ENCODE peak calls at places on chromosome 22, in eight cellular contexts. N is transverse colon, X is right lobe of liver, J is ovary, E is IMR-90, G is uterus, M is HCT116, B is body of pancreas. Y is an unnamed sample.

GRCh38 chr22:50173983-50174355 is 3.4 kb downstream of the PANX2 start:
- DNase-seq in N (no peak), X (peak; percentile 38), J (no peak), E (no peak), G (no peak), M (no peak), B (no peak), Y (no peak)

GRCh38 chr22:49182416-49182815 is 645.3 kb downstream of the BRD1 start:
- DNase-seq in N (no peak), X (no peak), J (no peak), E (no peak), G (no peak), M (no peak), B (no peak), Y (no peak)

GRCh38 chr22:45496451-45496941 is 6.2 kb upstream of the FBLN1 start:
- DNase-seq in N (no peak), X (no peak), J (peak; percentile 45), E (no peak), G (peak; percentile 64), M (no peak), B (no peak), Y (no peak)

GRCh38 chr22:17828502-17829080 is 54.3 kb upstream of the BID start:
- DNase-seq in N (no peak), X (no peak), J (no peak), E (no peak), G (no peak), M (no peak), B (no peak), Y (no peak)

GRCh38 chr22:34841911-34842310 is 224.0 kb upstream of the ISX start:
- DNase-seq in N (no peak), X (no peak), J (no peak), E (no peak), G (no peak), M (no peak), B (no peak), Y (no peak)

GRCh38 chr22:17171016-17171312 is 11.9 kb upstream of the HDHD5 start:
- DNase-seq in N (no peak), X (no peak), J (no peak), E (no peak), G (no peak), M (no peak), B (no peak), Y (no peak)

GRCh38 chr22:45302751-45303150 is 7.0 kb upstream of the FAM118A start:
- DNase-seq in N (no peak), X (no peak), J (no peak), E (no peak), G (no peak), M (no peak), B (no peak), Y (no peak)

GRCh38 chr22:50548046-50548912 is 2.6 kb downstream of the KLHDC7B start:
- DNase-seq in N (peak; percentile 50), X (peak; percentile 71), J (no peak), E (no peak), G (no peak), M (no peak), B (peak; percentile 49), Y (no peak)

GRCh38 chr22:44999687-45000086 is 10.1 kb downstream of the PHF21B start:
- DNase-seq in N (no peak), X (no peak), J (no peak), E (no peak), G (no peak), M (no peak), B (no peak), Y (no peak)

GRCh38 chr22:49720279-49720959 is 107.3 kb downstream of the BRD1 start:
- DNase-seq in N (no peak), X (no peak), J (no peak), E (no peak), G (no peak), M (no peak), B (no peak), Y (no peak)

GRCh38 chr22:35349704-35350538 is 31.0 kb upstream of the HMOX1 start:
- DNase-seq in N (no peak), X (peak; percentile 59), J (peak; percentile 70), E (peak; percentile 37), G (peak; percentile 51), M (no peak), B (peak; percentile 33), Y (peak; percentile 34)

GRCh38 chr22:33706100-33706499 is 214.2 kb downstream of the LARGE1 start:
- DNase-seq in N (no peak), X (no peak), J (no peak), E (no peak), G (no peak), M (no peak), B (no peak), Y (no peak)

GRCh38 chr22:44391481-44392445 is 79.0 kb upstream of the SHISAL1 start:
- DNase-seq in N (no peak), X (peak; percentile 29), J (peak; percentile 21), E (no peak), G (peak; percentile 5), M (no peak), B (peak; percentile 1), Y (no peak)

GRCh38 chr22:44930016-44930710 is 79.6 kb downstream of the PHF21B start:
- DNase-seq in N (no peak), X (no peak), J (no peak), E (no peak), G (no peak), M (no peak), B (no peak), Y (no peak)

GRCh38 chr22:22896601-22897000 is 9.0 kb downstream of the IGLL5 start:
- DNase-seq in N (no peak), X (no peak), J (peak; percentile 1), E (no peak), G (no peak), M (no peak), B (no peak), Y (no peak)

GRCh38 chr22:22893891-22894739 is 6.5 kb downstream of the IGLL5 start:
- DNase-seq in N (no peak), X (peak; percentile 35), J (peak; percentile 11), E (no peak), G (no peak), M (no peak), B (no peak), Y (no peak)

GRCh38 chr22:22895776-22896445 is 8.3 kb downstream of the IGLL5 start:
- DNase-seq in N (no peak), X (no peak), J (peak; percentile 6), E (no peak), G (no peak), M (no peak), B (no peak), Y (no peak)

GRCh38 chr22:22893077-22893805 is 5.6 kb downstream of the IGLL5 start:
- DNase-seq in N (no peak), X (peak; percentile 39), J (peak; percentile 12), E (no peak), G (no peak), M (no peak), B (no peak), Y (no peak)

GRCh38 chr22:22894740-22895731 is 7.4 kb downstream of the IGLL5 start:
- DNase-seq in N (peak; percentile 11), X (no peak), J (peak; percentile 12), E (no peak), G (no peak), M (no peak), B (no peak), Y (no peak)
- H3K27ac ChIP-seq in N (peak overlapping the region; percentile 31), X (no peak overlapping the region), J (no peak overlapping the region), E (no peak overlapping the region), G (no peak overlapping the region), M (no peak overlapping the region), B (no peak overlapping the region), Y (no peak overlapping the region)

GRCh38 chr22:31943976-31944699 is at the start of gene YWHAH:
- DNase-seq in N (peak; percentile 98), X (peak; percentile 97), J (peak; percentile 99), E (peak; percentile 89), G (peak; percentile 96), M (peak; percentile 71), B (peak; percentile 98), Y (peak; percentile 96)
- TF ChIP-seq POLR2A in N (peak; percentile 58), X (peak; percentile 97), J (peak; percentile 94), E (peak; percentile 97), G (peak; percentile 98), M (peak; percentile 97), B (peak; percentile 61), Y (no peak)

GRCh38 chr22:46549565-46549840 is 12.1 kb upstream of the CELSR1 start:
- DNase-seq in N (no peak), X (no peak), J (no peak), E (no peak), G (no peak), M (no peak), B (no peak), Y (no peak)
- H3K4me1 ChIP-seq in N (peaks cover 9% of the 10 kb centered on the region), X (peaks cover 6% of the 10 kb centered on the region), J (no peaks in the 10 kb centered on the region), E (peaks cover 29% of the 10 kb centered on the region), G (no peaks in the 10 kb centered on the region), M (peaks cover 15% of the 10 kb centered on the region), B (peaks cover 18% of the 10 kb centered on the region), Y (peaks cover 27% of the 10 kb centered on the region)

DNA sequence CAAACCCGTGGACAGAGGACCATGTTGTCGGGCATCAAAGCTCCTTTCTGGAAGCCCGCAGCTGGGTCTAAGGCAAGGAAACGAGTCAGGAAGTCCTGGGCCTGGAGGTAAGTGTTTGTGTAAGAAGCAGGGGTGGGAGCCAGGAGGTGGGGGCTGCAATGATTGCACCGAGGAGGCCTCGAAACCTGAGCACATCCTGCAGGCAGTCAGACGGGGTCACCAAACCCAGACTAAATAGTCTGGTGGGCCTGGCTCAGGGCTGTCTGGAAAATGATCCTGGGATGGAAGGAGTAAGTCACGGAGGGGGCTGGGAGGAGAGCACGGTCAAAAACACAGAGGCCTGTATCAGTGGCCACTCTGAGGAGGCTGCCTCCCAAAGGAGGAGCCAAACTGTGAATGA is 539.2 kb downstream of the MN1 start:
- DNase-seq in N (no peak), X (no peak), J (no peak), E (no peak), G (no peak), M (no peak), B (no peak), Y (no peak)
- H3K27ac ChIP-seq in N (no peak overlapping the region), X (no peak overlapping the region), J (no peak overlapping the region), E (no peak overlapping the region), G (no peak overlapping the region), M (no peak overlapping the region), B (no peak overlapping the region), Y (no peak overlapping the region)

GRCh38 chr22:43199541-43199940 is 12.6 kb upstream of the TTLL12 start:
- DNase-seq in N (no peak), X (no peak), J (no peak), E (no peak), G (no peak), M (no peak), B (no peak), Y (no peak)
- TF ChIP-seq POLR2A in N (no peak), X (no peak), J (no peak), E (no peak), G (no peak), M (no peak), B (no peak), Y (no peak)

DNA sequence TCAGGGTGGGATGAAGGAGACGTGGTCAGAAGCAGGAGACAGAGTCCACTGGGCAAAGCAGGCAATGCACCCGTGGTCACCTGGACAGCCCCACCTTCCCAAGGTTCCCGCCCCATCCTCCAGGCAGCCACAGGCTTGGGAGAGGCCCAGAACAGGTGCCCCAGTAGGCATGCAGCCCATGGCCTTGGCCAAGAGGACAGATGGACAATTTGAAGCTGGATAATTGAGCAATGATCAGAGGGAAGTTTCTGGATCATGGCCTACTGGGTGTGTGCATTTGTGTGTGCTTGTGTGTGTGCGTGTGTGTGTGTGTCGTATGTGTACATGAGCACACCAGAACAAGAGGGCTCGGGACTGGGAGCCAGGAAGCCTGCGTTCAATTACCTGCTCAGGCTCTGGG is 20.4 kb downstream of the ELFN2 start:
- DNase-seq in N (no peak), X (peak; percentile 95), J (no peak), E (no peak), G (no peak), M (no peak), B (peak; percentile 22), Y (no peak)
- H3K4me1 ChIP-seq in N (no peaks in the 10 kb centered on the region), X (no peaks in the 10 kb centered on the region), J (no peaks in the 10 kb centered on the region), E (peaks cover under 1% of the 10 kb centered on the region), G (no peaks in the 10 kb centered on the region), M (peaks cover 9% of the 10 kb centered on the region), B (no peaks in the 10 kb centered on the region), Y (no peaks in the 10 kb centered on the region)